ENCODE peak calls at places on chromosome 2, in seven cellular contexts. O is head of caudate nucleus; X is coronary artery; B is NCI-H2107; I is uterus; G is adrenal gland; N is activated CD4-positive, alpha-beta T cell treated with anti-CD3 and anti-CD28 coated beads for 1 hour. E is an unnamed sample.

GRCh38 chr2:122156101-122156500 is 400.6 kb downstream of the TSN start:
- DNase-seq in O (no peak), X (no peak), B (no peak), I (no peak), G (no peak), N (no peak), E (no peak)

GRCh38 chr2:109726666-109727270 is 67.3 kb upstream of the RGPD5 start:
- DNase-seq in O (no peak), X (no peak), B (no peak), I (no peak), G (peak), N (no peak), E (no peak)

GRCh38 chr2:221102896-221103688 is 469.0 kb downstream of the EPHA4 start:
- DNase-seq in O (no peak), X (no peak), B (no peak), I (no peak), G (no peak), N (no peak), E (no peak)

GRCh38 chr2:95303191-95303914 is 6.2 kb downstream of the KCNIP3 start:
- DNase-seq in O (peak), X (no peak), B (no peak), I (no peak), G (no peak), N (no peak), E (no peak)

GRCh38 chr2:186058604-186059003 is 320.0 kb downstream of the FSIP2 start:
- DNase-seq in O (no peak), X (no peak), B (no peak), I (no peak), G (no peak), N (no peak), E (no peak)

GRCh38 chr2:211351998-211352397 is 795.6 kb downstream of the CPS1 start:
- DNase-seq in O (peak), X (no peak), B (no peak), I (no peak), G (no peak), N (no peak), E (no peak)

GRCh38 chr2:112714836-112715631 is 5.8 kb upstream of the NT5DC4 start:
- DNase-seq in O (peak), X (no peak), B (no peak), I (no peak), G (no peak), N (no peak), E (no peak)

GRCh38 chr2:100976634-100977391 is 25.3 kb upstream of the RPL31 start:
- DNase-seq in O (no peak), X (no peak), B (no peak), I (no peak), G (no peak), N (no peak), E (no peak)

GRCh38 chr2:204046145-204046544 is 109.6 kb downstream of the ICOS start:
- DNase-seq in O (no peak), X (no peak), B (no peak), I (no peak), G (no peak), N (no peak), E (no peak)

GRCh38 chr2:231347081-231347480 is 48.4 kb upstream of the B3GNT7 start:
- DNase-seq in O (no peak), X (peak), B (no peak), I (no peak), G (no peak), N (no peak), E (no peak)

GRCh38 chr2:227252831-227253230 is 72.2 kb upstream of the MFF start:
- DNase-seq in O (no peak), X (no peak), B (no peak), I (no peak), G (no peak), N (no peak), E (no peak)

GRCh38 chr2:16016282-16016681 is 75.9 kb downstream of the MYCN start:
- DNase-seq in O (no peak), X (no peak), B (no peak), I (no peak), G (no peak), N (no peak), E (no peak)

GRCh38 chr2:201203916-201204654 is 21.1 kb downstream of the CASP10 start:
- DNase-seq in O (no peak), X (no peak), B (no peak), I (no peak), G (no peak), N (no peak), E (no peak)

GRCh38 chr2:217799553-217800432 is 203.0 kb downstream of the TNS1 start:
- DNase-seq in O (peak), X (peak), B (no peak), I (peak), G (peak), N (no peak), E (no peak)

GRCh38 chr2:215356334-215356947 is 44.6 kb downstream of the ATIC start:
- DNase-seq in O (no peak), X (no peak), B (no peak), I (no peak), G (no peak), N (no peak), E (no peak)